ENCODE peak calls at places on chromosomes 2 and 18, in seven cellular contexts. R, M, B, I, D, U and K are unnamed samples.

GRCh38 chr18:7926526-7926925 is 359.4 kb downstream of the PTPRM start:
- DNase-seq in R (no peak), M (no peak), B (no peak), I (no peak), D (no peak), U (peak; percentile 53), K (peak; percentile 78)

GRCh38 chr2:46434851-46435273 is 44.5 kb upstream of the TMEM247 start:
- DNase-seq in R (no peak), M (peak; percentile 94), B (no peak), I (peak; percentile 51), D (peak; percentile 91), U (no peak), K (no peak)

GRCh38 chr2:219460424-219460926 is 25.8 kb downstream of the SPEG start:
- DNase-seq in R (no peak), M (peak; percentile 74), B (no peak), I (peak; percentile 52), D (peak; percentile 84), U (no peak), K (no peak)

GRCh38 chr2:231399853-231400667 is 4.5 kb downstream of the B3GNT7 start:
- DNase-seq in R (no peak), M (no peak), B (no peak), I (peak; percentile 47), D (no peak), U (peak; percentile 71), K (peak; percentile 41)

GRCh38 chr18:47981320-47981719 is 50.9 kb upstream of the SMAD2 start:
- DNase-seq in R (no peak), M (no peak), B (no peak), I (no peak), D (no peak), U (no peak), K (no peak)

GRCh38 chr2:216074794-216075193 is 6.8 kb downstream of the PECR start:
- DNase-seq in R (no peak), M (no peak), B (no peak), I (no peak), D (no peak), U (no peak), K (no peak)

GRCh38 chr2:47086571-47086970 is 68.5 kb downstream of the STPG4 start:
- DNase-seq in R (no peak), M (no peak), B (no peak), I (no peak), D (peak; percentile 64), U (no peak), K (no peak)

GRCh38 chr2:97662895-97663625 is 784 bp downstream of the ACTR1B start:
- DNase-seq in R (peak; percentile 80), M (peak; percentile 43), B (peak; percentile 84), I (peak; percentile 90), D (peak; percentile 89), U (peak; percentile 69), K (peak; percentile 58)

GRCh38 chr2:240300261-240300821 is 135.1 kb upstream of the GPC1 start:
- DNase-seq in R (peak; percentile 46), M (no peak), B (no peak), I (no peak), D (peak; percentile 14), U (no peak), K (no peak)

GRCh38 chr2:16228951-16229350 is 288.6 kb downstream of the MYCN start:
- DNase-seq in R (no peak), M (no peak), B (no peak), I (no peak), D (no peak), U (no peak), K (no peak)

GRCh38 chr2:31440764-31441163 is 26.2 kb upstream of the XDH start:
- DNase-seq in R (no peak), M (peak; percentile 77), B (no peak), I (peak; percentile 91), D (peak; percentile 95), U (no peak), K (no peak)

GRCh38 chr2:241412144-241412543 is 56.1 kb downstream of the FARP2 start:
- DNase-seq in R (no peak), M (peak; percentile 85), B (no peak), I (peak; percentile 72), D (peak; percentile 77), U (no peak), K (no peak)

GRCh38 chr2:102186676-102187190 is at the start of gene IL1RL2:
- DNase-seq in R (no peak), M (no peak), B (no peak), I (no peak), D (no peak), U (no peak), K (peak; percentile 17)

GRCh38 chr2:102184018-102184417 is 2.8 kb upstream of the IL1RL2 start:
- DNase-seq in R (no peak), M (no peak), B (no peak), I (no peak), D (no peak), U (no peak), K (no peak)

GRCh38 chr2:102185347-102185746 is 1.5 kb upstream of the IL1RL2 start:
- DNase-seq in R (no peak), M (no peak), B (no peak), I (peak; percentile 4), D (no peak), U (no peak), K (no peak)

GRCh38 chr2:102190425-102191107 is 3.7 kb downstream of the IL1RL2 start:
- DNase-seq in R (no peak), M (no peak), B (no peak), I (no peak), D (no peak), U (no peak), K (peak; percentile 10)

GRCh38 chr2:102187191-102188150 is 648 bp downstream of the IL1RL2 start:
- DNase-seq in R (peak; percentile 72), M (no peak), B (no peak), I (no peak), D (peak; percentile 37), U (no peak), K (no peak)
- TF ChIP-seq CTCF in R (peak; percentile 50), M (peak; percentile 52), B (no peak), I (no peak), D (no peak), U (peak; percentile 17), K (no peak)

GRCh38 chr2:168355110-168355509 is 101.0 kb upstream of the CERS6 start:
- DNase-seq in R (no peak), M (no peak), B (no peak), I (no peak), D (no peak), U (no peak), K (peak; percentile 19)
- TF ChIP-seq CTCF in R (no peak), M (no peak), B (no peak), I (no peak), D (no peak), U (no peak), K (no peak)

DNA sequence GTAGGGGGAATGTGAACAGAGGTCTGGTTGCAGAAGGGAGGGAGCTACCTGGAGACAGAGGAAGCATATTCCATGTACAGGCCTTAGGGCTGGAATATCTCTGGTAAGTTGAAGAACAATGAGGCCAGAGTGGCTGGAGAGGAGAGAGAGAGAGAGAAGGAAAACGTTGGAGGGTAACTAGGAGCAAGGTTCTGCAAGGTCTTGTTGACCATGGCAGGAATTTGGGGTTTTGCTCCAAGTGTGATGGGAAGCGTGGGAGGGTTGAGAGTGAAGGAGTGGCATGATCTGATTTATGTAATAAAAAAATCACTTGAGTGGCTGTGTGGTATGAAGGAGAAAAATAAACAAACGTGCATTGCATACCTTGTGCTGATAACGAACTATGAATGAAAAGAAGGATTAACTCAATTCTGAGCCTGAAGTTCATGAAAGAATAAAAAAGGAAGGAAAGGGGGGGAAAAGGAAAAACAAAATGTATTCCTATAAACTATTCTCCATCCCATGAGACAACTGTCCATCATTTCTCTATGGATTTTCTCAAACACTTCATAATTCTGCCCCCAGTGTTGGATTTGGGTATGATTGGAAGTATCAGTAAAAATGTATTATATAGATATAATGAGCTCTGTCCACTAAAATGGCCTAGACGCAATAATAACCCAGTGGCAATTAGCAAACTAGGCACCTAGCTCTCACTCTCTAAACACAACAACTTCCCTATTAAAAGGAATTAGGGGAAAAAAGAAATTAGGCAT is 59.7 kb upstream of the PMAIP1 start:
- DNase-seq in R (no peak), M (no peak), B (no peak), I (no peak), D (peak; percentile 26), U (no peak), K (no peak)
- TF ChIP-seq CTCF in R (no peak), M (peak; percentile 28), B (no peak), I (peak; percentile 67), D (peak; percentile 15), U (no peak), K (peak; percentile 26)

GRCh38 chr2:165002638-165003037 is 47.3 kb upstream of the SLC38A11 start:
- DNase-seq in R (no peak), M (no peak), B (no peak), I (no peak), D (no peak), U (no peak), K (no peak)
- TF ChIP-seq CTCF in R (no peak), M (no peak), B (no peak), I (no peak), D (no peak), U (no peak), K (no peak)

GRCh38 chr2:187297806-187298205 is 150.2 kb downstream of the CALCRL start:
- DNase-seq in R (no peak), M (no peak), B (no peak), I (no peak), D (no peak), U (no peak), K (no peak)

GRCh38 chr2:187302619-187303018 is 145.4 kb downstream of the CALCRL start:
- DNase-seq in R (no peak), M (no peak), B (no peak), I (peak; percentile 54), D (peak; percentile 73), U (no peak), K (no peak)

GRCh38 chr2:187302146-187302545 is 145.9 kb downstream of the CALCRL start:
- DNase-seq in R (no peak), M (no peak), B (no peak), I (no peak), D (peak; percentile 10), U (no peak), K (no peak)

GRCh38 chr2:187296869-187297268 is 151.2 kb downstream of the CALCRL start:
- DNase-seq in R (no peak), M (no peak), B (no peak), I (no peak), D (no peak), U (no peak), K (no peak)

DNA sequence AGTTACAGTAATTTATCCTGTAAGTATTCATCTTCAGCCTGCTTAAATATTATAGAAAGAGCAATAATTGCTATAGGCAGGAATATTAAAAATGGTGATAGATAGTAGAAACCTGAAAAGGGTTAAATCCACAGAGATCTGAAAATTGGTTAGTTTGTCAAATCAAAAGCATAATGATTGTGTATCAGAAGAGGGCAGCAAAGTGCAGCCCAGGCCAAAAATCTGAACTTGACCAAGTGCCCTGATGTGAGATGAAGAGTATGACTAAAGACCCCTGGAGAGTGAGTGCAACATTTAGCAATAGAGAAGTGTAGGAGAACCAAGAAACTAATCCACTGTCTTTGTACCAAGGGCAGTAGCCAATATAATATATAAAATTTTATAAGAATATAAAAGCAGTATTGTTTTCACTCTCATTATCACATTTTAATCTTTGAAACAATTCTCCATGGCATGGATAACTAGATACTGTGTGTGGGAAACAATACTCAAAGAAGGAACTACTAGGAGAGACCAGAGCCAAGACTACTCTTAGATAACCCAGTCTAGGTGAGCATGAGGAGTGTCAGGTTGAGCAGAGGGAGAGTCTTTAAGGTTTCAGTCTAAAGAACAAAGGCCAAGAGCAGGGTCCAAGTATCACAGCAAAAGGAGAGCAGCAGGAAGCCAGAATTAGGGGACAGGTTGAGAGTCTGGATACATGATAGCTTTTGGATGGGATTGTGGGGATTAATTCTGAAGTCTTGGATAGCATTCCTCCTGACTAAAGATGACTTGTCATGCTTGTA is 148.7 kb downstream of the CALCRL start:
- DNase-seq in R (no peak), M (no peak), B (peak; percentile 24), I (no peak), D (no peak), U (no peak), K (peak; percentile 3)
- TF ChIP-seq CTCF in R (peak; percentile 56), M (peak; percentile 34), B (peak; percentile 23), I (peak; percentile 66), D (peak; percentile 9), U (no peak), K (peak; percentile 23)